ENCODE peak calls at places on chromosomes 6 and 20, in nine cellular contexts. T, G, S, V, M, R, D, Y and U are unnamed samples.

GRCh38 chr6:380234-381218 is 11.0 kb upstream of the IRF4 start:
- DNase-seq in T (peak; percentile 52), G (no peak), S (no peak), V (no peak), M (no peak), R (no peak), D (no peak), Y (no peak), U (no peak)

GRCh38 chr6:131761762-131762067 is 46.1 kb upstream of the ENPP1 start:
- DNase-seq in T (no peak), G (no peak), S (no peak), V (no peak), M (no peak), R (no peak), D (no peak), Y (no peak), U (no peak)

GRCh38 chr6:47366335-47366879 is 56.7 kb upstream of the TNFRSF21 start:
- DNase-seq in T (no peak), G (no peak), S (no peak), V (no peak), M (no peak), R (no peak), D (no peak), Y (no peak), U (no peak)

GRCh38 chr6:23547851-23548250 is 578.2 kb upstream of the NRSN1 start:
- DNase-seq in T (no peak), G (no peak), S (no peak), V (no peak), M (no peak), R (no peak), D (no peak), Y (no peak), U (no peak)

GRCh38 chr20:47655635-47656034 is 129.6 kb downstream of the SULF2 start:
- DNase-seq in T (no peak), G (no peak), S (no peak), V (no peak), M (no peak), R (no peak), D (no peak), Y (no peak), U (no peak)

GRCh38 chr20:59993736-59994484 is 35.7 kb downstream of the CDH26 start:
- DNase-seq in T (no peak), G (no peak), S (no peak), V (no peak), M (peak; percentile 50), R (no peak), D (no peak), Y (no peak), U (no peak)

GRCh38 chr6:32112436-32112980 is 3.4 kb upstream of the TNXB start:
- DNase-seq in T (no peak), G (peak; percentile 73), S (no peak), V (peak; percentile 46), M (no peak), R (no peak), D (no peak), Y (no peak), U (no peak)

GRCh38 chr6:26097268-26097875 is 10.1 kb downstream of the HFE start:
- DNase-seq in T (no peak), G (peak; percentile 70), S (peak; percentile 53), V (peak; percentile 83), M (no peak), R (no peak), D (peak; percentile 67), Y (peak; percentile 66), U (no peak)

GRCh38 chr6:161150566-161150965 is 123.3 kb downstream of the AGPAT4 start:
- DNase-seq in T (no peak), G (no peak), S (no peak), V (no peak), M (no peak), R (no peak), D (peak; percentile 73), Y (no peak), U (no peak)
- H3K36me3 ChIP-seq in T (no peaks in the 10 kb centered on the region), G (no peaks in the 10 kb centered on the region), S (no peaks in the 10 kb centered on the region), V (no peaks in the 10 kb centered on the region), M (peaks cover 65% of the 10 kb centered on the region), R (peaks cover 31% of the 10 kb centered on the region), D (no peaks in the 10 kb centered on the region), Y (no peaks in the 10 kb centered on the region), U (peaks cover 6% of the 10 kb centered on the region)

DNA sequence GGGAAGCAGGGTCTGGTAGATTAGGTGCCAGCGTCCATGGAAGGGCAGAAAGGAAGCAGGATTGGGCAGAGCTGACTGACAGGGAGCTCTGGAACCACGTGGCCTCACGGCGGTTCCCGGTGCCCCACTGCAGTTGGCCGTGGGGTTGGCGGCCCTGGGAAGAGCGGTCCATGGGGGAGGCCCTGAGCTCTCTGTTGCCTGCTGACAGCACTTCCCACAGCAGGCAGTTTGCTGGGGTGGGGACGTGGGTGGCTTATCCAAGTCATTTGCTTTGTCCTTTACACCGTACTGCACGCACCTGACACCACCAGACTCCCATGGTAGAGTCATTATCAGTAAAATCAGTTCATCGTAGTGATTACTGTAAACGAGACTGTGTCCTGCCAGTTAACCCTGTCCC is 56.1 kb downstream of the RPP40 start:
- DNase-seq in T (no peak), G (no peak), S (no peak), V (no peak), M (no peak), R (no peak), D (no peak), Y (no peak), U (no peak)
- H3K36me3 ChIP-seq in T (no peaks in the 10 kb centered on the region), G (no peaks in the 10 kb centered on the region), S (no peaks in the 10 kb centered on the region), V (no peaks in the 10 kb centered on the region), M (peaks cover 68% of the 10 kb centered on the region), R (peaks cover 78% of the 10 kb centered on the region), D (peaks cover 49% of the 10 kb centered on the region), Y (no peaks in the 10 kb centered on the region), U (peaks cover 26% of the 10 kb centered on the region)

GRCh38 chr6:35643162-35643535 is 45.6 kb downstream of the FKBP5 start:
- DNase-seq in T (no peak), G (no peak), S (no peak), V (no peak), M (no peak), R (no peak), D (no peak), Y (no peak), U (no peak)

GRCh38 chr6:35648203-35648602 is 40.5 kb downstream of the FKBP5 start:
- DNase-seq in T (no peak), G (no peak), S (no peak), V (no peak), M (no peak), R (no peak), D (no peak), Y (no peak), U (no peak)

GRCh38 chr6:35651244-35651643 is 37.5 kb downstream of the FKBP5 start:
- DNase-seq in T (no peak), G (no peak), S (no peak), V (no peak), M (no peak), R (no peak), D (peak; percentile 70), Y (no peak), U (no peak)

GRCh38 chr6:35650015-35650414 is 38.7 kb downstream of the FKBP5 start:
- DNase-seq in T (no peak), G (no peak), S (no peak), V (no peak), M (no peak), R (no peak), D (no peak), Y (no peak), U (no peak)

GRCh38 chr6:35647400-35647799 is 41.3 kb downstream of the FKBP5 start:
- DNase-seq in T (no peak), G (no peak), S (no peak), V (no peak), M (no peak), R (no peak), D (no peak), Y (no peak), U (no peak)
- H3K36me3 ChIP-seq in T (no peaks in the 10 kb centered on the region), G (no peaks in the 10 kb centered on the region), S (no peaks in the 10 kb centered on the region), V (no peaks in the 10 kb centered on the region), M (peaks cover 33% of the 10 kb centered on the region), R (peaks cover 93% of the 10 kb centered on the region), D (peaks cover 37% of the 10 kb centered on the region), Y (no peaks in the 10 kb centered on the region), U (peaks cover 2% of the 10 kb centered on the region)

DNA sequence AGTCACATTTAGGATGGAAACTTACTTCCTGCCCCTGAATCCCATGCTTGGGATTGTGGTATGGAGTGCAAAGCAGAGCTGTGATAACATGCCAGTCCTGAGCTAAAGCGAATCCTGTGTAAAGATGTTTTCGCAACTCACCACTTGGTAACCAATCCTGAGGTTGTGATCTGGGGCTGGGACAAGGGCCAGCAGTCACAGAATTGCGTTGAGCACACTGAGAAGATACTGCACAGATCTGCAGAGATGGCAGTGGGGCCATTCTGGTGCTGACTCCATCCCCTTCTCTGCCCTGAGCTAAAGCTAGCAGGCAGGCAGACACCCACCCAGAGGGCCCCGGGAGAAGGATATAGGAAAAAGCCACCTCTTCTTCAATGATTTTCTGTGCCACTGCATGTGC is 108.4 kb downstream of the CHD6 start:
- DNase-seq in T (peak; percentile 78), G (no peak), S (peak; percentile 52), V (peak; percentile 10), M (no peak), R (no peak), D (no peak), Y (peak; percentile 57), U (no peak)
- H3K36me3 ChIP-seq in T (no peaks in the 10 kb centered on the region), G (no peaks in the 10 kb centered on the region), S (no peaks in the 10 kb centered on the region), V (no peaks in the 10 kb centered on the region), M (peaks cover 10% of the 10 kb centered on the region), R (peaks cover 55% of the 10 kb centered on the region), D (peaks cover 23% of the 10 kb centered on the region), Y (no peaks in the 10 kb centered on the region), U (peaks cover 9% of the 10 kb centered on the region)

DNA sequence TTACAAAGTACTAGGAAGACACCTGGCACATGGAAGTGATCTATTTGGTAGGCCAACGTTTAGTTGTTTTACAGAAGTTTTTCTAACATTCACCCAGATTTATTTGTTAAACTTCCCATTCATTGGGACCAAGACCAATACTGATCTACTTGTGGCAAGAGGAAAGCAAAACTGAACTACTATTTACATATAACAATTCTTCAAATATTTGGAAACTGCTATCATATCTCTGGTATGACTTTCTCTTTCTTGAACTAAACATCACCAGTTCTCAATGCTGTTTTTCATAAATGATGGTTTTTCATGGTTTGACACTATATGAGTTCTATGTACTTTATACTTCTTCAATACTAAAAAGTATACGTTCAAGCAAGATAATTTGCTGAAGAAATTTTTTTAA is 189.2 kb downstream of the ASCC3 start:
- DNase-seq in T (no peak), G (no peak), S (no peak), V (no peak), M (no peak), R (no peak), D (no peak), Y (no peak), U (no peak)
- H3K36me3 ChIP-seq in T (no peaks in the 10 kb centered on the region), G (no peaks in the 10 kb centered on the region), S (no peaks in the 10 kb centered on the region), V (no peaks in the 10 kb centered on the region), M (no peaks in the 10 kb centered on the region), R (peaks cover 7% of the 10 kb centered on the region), D (no peaks in the 10 kb centered on the region), Y (no peaks in the 10 kb centered on the region), U (no peaks in the 10 kb centered on the region)